ENCODE peak calls at places on chromosomes 2 and 18, in four cellular contexts. One of them, this sample, is unnamed.
A peak's percentile ranks its signal among the peaks of the same experiment; 100 is the strongest.

GRCh38 chr2:219178377-219179175 is 501 bp downstream of the RETREG2 start:
- DNase-seq in heart left ventricle: peak; percentile 71
- DNase-seq in A549: peak; percentile 24
- DNase-seq in GM12878: no peak
- DNase-seq in this sample: no peak

GRCh38 chr2:62396880-62397279 is 109.1 kb downstream of the TMEM17 start:
- DNase-seq in heart left ventricle: no peak
- DNase-seq in A549: no peak
- DNase-seq in GM12878: no peak
- DNase-seq in this sample: no peak

GRCh38 chr2:32743480-32744236 is 115.8 kb downstream of the TTC27 start:
- DNase-seq in heart left ventricle: no peak
- DNase-seq in A549: no peak
- DNase-seq in GM12878: peak; percentile 28
- DNase-seq in this sample: no peak

GRCh38 chr2:103459302-103459701 is 697.5 kb downstream of the TMEM182 start:
- DNase-seq in heart left ventricle: no peak
- DNase-seq in A549: peak; percentile 2
- DNase-seq in GM12878: no peak
- DNase-seq in this sample: no peak

GRCh38 chr18:47996091-47996541 is 65.7 kb upstream of the SMAD2 start:
- DNase-seq in heart left ventricle: no peak
- DNase-seq in A549: no peak
- DNase-seq in GM12878: no peak
- DNase-seq in this sample: no peak

GRCh38 chr2:113895301-113895700 is 5.4 kb downstream of the ACTR3 start:
- DNase-seq in heart left ventricle: no peak
- DNase-seq in A549: no peak
- DNase-seq in GM12878: no peak
- DNase-seq in this sample: no peak

GRCh38 chr18:13271512-13271911 is 53.0 kb downstream of the LDLRAD4 start:
- DNase-seq in heart left ventricle: peak; percentile 76
- DNase-seq in A549: no peak
- DNase-seq in GM12878: no peak
- DNase-seq in this sample: no peak

GRCh38 chr18:7666195-7666776 is 99.2 kb downstream of the PTPRM start:
- DNase-seq in heart left ventricle: no peak
- DNase-seq in A549: no peak
- DNase-seq in GM12878: no peak
- DNase-seq in this sample: no peak

GRCh38 chr18:44950685-44951195 is 270.1 kb downstream of the SETBP1 start:
- DNase-seq in heart left ventricle: no peak
- DNase-seq in A549: no peak
- DNase-seq in GM12878: no peak
- DNase-seq in this sample: no peak

GRCh38 chr2:47002480-47003381 is 87.1 kb upstream of the MCFD2 start:
- DNase-seq in heart left ventricle: peak; percentile 67
- DNase-seq in A549: no peak
- DNase-seq in GM12878: no peak
- DNase-seq in this sample: no peak

GRCh38 chr2:18849841-18850578 is 260.6 kb upstream of the NT5C1B start:
- DNase-seq in heart left ventricle: no peak
- DNase-seq in A549: no peak
- DNase-seq in GM12878: no peak
- DNase-seq in this sample: no peak

GRCh38 chr2:112162341-112162740 is 24.2 kb downstream of the FBLN7 start:
- DNase-seq in heart left ventricle: no peak
- DNase-seq in A549: no peak
- DNase-seq in GM12878: no peak
- DNase-seq in this sample: no peak

GRCh38 chr2:42781204-42781603 is 11.2 kb downstream of the HAAO start:
- DNase-seq in heart left ventricle: no peak
- DNase-seq in A549: no peak
- DNase-seq in GM12878: no peak
- DNase-seq in this sample: no peak

GRCh38 chr2:218859556-218859993 is at the start of gene WNT6:
- DNase-seq in heart left ventricle: no peak
- DNase-seq in A549: no peak
- DNase-seq in GM12878: no peak
- DNase-seq in this sample: no peak

GRCh38 chr2:10277293-10278028 is 25.2 kb upstream of the HPCAL1 start:
- DNase-seq in heart left ventricle: no peak
- DNase-seq in A549: no peak
- DNase-seq in GM12878: no peak
- DNase-seq in this sample: no peak

DNA sequence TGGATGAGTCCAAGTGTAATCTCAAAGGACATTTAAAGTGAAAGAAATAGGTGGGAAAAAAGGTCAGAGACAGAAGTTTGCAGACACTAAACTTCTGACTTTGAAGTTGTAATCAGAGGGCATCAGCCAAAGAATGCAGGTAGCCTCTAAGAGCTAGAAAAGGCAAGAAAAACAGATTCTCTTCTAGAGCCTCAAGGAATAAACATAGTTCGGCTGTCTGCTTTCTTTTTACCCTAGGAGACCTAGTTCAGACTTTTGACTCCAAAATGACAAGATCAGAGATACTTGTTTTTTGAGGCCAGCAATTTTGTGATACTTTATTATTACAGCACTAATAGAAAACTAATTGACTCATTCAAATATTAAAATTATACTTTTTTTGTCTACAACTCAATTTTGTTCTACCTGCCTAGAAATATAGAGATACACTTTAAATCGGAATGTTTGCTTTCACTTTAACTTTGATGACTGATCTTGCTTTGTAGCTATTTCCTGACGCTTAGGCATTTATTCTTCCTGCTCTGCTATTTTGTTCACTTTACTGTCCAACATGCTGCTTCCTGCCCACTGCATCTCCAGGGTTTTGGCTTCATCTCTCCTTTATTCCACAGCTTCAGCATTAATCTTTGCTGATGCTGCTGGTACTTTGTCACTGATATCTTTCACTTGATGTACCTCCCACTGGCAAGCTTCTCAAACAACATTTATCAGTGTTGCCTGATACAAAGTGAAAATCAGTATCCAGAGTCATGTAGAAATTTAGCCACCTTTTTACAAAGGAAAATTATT is 272.5 kb downstream of the DSEL start:
- DNase-seq in heart left ventricle: no peak
- DNase-seq in A549: no peak
- DNase-seq in GM12878: no peak
- DNase-seq in this sample: no peak
- TF ChIP-seq POLR2A in heart left ventricle: no peak
- TF ChIP-seq POLR2A in A549: no peak
- TF ChIP-seq POLR2A in GM12878: no peak
- TF ChIP-seq POLR2A in this sample: no peak

DNA sequence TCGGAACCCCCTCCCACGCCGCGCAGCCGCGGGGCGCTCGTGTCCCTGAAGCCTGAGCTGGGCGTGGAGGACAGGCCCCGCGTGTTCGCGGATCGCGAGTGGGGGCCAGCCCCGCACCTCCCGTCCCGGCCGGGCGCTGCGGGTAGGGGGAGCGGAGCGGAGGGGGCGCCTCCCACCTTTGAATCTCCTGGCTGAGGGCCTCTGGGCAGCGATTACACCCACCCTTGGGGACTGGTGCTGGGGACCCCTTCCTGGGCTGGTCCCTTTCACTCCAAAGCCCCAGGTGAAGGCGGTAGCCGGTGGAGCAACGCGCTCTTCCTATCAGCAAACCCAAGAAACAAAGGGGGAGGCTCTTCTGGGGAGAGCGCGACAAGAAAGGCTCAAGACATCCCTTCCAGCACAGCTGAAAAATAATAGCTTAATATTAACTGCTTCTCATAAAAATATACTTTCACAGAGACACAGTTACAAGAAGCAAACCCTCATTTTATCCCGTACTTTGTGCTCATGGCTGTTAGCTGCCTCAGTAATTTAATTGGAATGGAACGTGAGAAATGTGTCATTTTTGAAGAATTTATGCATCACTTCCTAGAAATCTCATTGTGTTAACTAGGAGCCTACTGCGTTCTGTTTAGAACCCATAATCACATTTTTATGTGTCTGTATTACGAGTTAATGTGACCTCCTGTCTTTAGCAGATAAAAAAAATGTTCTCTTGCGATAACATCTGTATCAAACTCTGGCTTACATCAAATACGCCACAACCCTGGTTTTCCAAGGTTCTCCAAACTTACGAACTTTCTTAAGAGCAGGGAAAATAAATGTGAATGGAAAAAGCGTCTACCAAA is 11.7 kb upstream of the GBX2 start:
- DNase-seq in heart left ventricle: no peak
- DNase-seq in A549: peak; percentile 23
- DNase-seq in GM12878: no peak
- DNase-seq in this sample: no peak
- TF ChIP-seq POLR2A in heart left ventricle: no peak
- TF ChIP-seq POLR2A in A549: no peak
- TF ChIP-seq POLR2A in GM12878: no peak
- TF ChIP-seq POLR2A in this sample: no peak

GRCh38 chr2:64606495-64607363 is 47.0 kb downstream of the SERTAD2 start:
- DNase-seq in heart left ventricle: peak; percentile 92
- DNase-seq in A549: peak; percentile 24
- DNase-seq in GM12878: peak; percentile 83
- DNase-seq in this sample: peak; percentile 91
- TF ChIP-seq POLR2A in heart left ventricle: no peak
- TF ChIP-seq POLR2A in A549: no peak
- TF ChIP-seq POLR2A in GM12878: peak; percentile 33
- TF ChIP-seq POLR2A in this sample: no peak

DNA sequence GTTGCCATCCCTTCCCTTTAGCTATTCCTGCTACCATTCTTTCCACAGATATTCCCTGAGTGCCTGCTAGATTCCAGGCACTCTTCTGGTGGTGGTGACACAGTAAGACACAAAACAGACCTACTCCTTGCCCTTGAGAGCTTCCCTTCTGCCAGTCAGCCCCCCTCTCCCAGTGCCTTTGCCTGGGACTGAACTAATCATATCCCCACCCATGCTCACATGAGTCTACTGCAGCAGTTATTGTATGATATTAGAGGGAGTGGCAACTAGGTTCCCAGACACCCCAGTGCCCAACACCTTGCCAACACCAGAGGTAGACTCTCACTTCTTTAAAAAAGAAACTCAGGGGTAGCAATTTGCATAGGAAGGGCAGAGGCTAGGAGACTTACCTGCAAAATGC is 7.2 kb upstream of the LBH start:
- DNase-seq in heart left ventricle: no peak
- DNase-seq in A549: no peak
- DNase-seq in GM12878: no peak
- DNase-seq in this sample: no peak
- TF ChIP-seq POLR2A in heart left ventricle: no peak
- TF ChIP-seq POLR2A in A549: no peak
- TF ChIP-seq POLR2A in GM12878: no peak
- TF ChIP-seq POLR2A in this sample: no peak

DNA sequence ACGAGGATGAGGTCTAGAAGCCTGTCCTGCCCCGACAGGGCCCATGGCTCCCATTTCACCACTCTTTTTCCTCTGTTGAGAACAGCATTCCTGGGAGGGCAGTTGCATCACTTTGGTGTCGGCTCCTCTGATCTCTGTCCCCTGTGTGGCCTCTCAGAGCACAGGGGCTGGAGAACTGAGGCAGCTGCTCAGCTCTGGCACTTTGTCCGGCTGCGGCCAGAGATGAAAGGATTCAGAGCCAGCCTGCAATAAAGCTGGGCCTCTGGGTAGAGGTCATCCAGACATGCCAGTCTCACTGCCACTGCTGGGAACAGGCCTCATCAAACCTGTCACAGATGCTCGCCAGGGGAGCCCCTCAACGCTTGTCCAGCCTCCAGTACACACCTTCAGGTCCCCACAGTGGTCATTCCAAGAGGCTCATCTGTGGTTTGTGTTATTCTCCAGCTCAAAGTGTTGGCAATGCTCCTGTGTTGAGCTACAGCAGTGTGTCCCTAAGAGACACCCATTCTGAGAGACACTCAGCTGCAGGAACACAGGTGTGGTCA is 13.1 kb upstream of the ROCK2 start:
- DNase-seq in heart left ventricle: no peak
- DNase-seq in A549: no peak
- DNase-seq in GM12878: no peak
- DNase-seq in this sample: no peak
- TF ChIP-seq POLR2A in heart left ventricle: no peak
- TF ChIP-seq POLR2A in A549: no peak
- TF ChIP-seq POLR2A in GM12878: no peak
- TF ChIP-seq POLR2A in this sample: no peak